ENCODE peak calls at places on chromosomes 5 and 9, in eight cellular contexts. O, U, G, D, B, M, W and S are unnamed samples.

GRCh38 chr9:89668216-89668867 is 63.5 kb downstream of the GADD45G start:
- DNase-seq in O (no peak), U (no peak), G (no peak), D (no peak), B (no peak), M (no peak), W (no peak), S (peak)

GRCh38 chr5:41402845-41403244 is 107.6 kb downstream of the PLCXD3 start:
- DNase-seq in O (no peak), U (no peak), G (no peak), D (no peak), B (no peak), M (no peak), W (no peak), S (no peak)

GRCh38 chr5:160619381-160619780 is 197.7 kb downstream of the PTTG1 start:
- DNase-seq in O (no peak), U (no peak), G (no peak), D (no peak), B (no peak), M (no peak), W (no peak), S (no peak)

GRCh38 chr5:61599370-61600140 is 267.5 kb downstream of the ZSWIM6 start:
- DNase-seq in O (no peak), U (no peak), G (peak), D (peak), B (peak), M (peak), W (no peak), S (no peak)

GRCh38 chr5:60395712-60396329 is 304.1 kb downstream of the DEPDC1B start:
- DNase-seq in O (no peak), U (no peak), G (no peak), D (no peak), B (no peak), M (no peak), W (no peak), S (no peak)

GRCh38 chr9:95980262-95981125 is 105.0 kb downstream of the ERCC6L2 start:
- DNase-seq in O (no peak), U (no peak), G (no peak), D (no peak), B (peak), M (no peak), W (no peak), S (no peak)

GRCh38 chr5:142981886-142982820 is 212.0 kb downstream of the ARHGAP26 start:
- DNase-seq in O (no peak), U (peak), G (peak), D (peak), B (peak), M (peak), W (no peak), S (peak)

GRCh38 chr5:156411957-156412356 is 85.0 kb downstream of the SGCD start:
- DNase-seq in O (no peak), U (no peak), G (no peak), D (no peak), B (no peak), M (no peak), W (no peak), S (no peak)

GRCh38 chr9:20580673-20581072 is 41.6 kb downstream of the MLLT3 start:
- DNase-seq in O (no peak), U (no peak), G (no peak), D (no peak), B (no peak), M (no peak), W (no peak), S (no peak)

GRCh38 chr9:18596920-18597319 is 123.0 kb downstream of the ADAMTSL1 start:
- DNase-seq in O (no peak), U (no peak), G (no peak), D (no peak), B (peak), M (no peak), W (no peak), S (no peak)

GRCh38 chr5:170554566-170555267 is 50.9 kb downstream of the KCNIP1 start:
- DNase-seq in O (no peak), U (no peak), G (no peak), D (peak), B (no peak), M (peak), W (no peak), S (no peak)

GRCh38 chr5:67085616-67086015 is 111.0 kb downstream of the CD180 start:
- DNase-seq in O (no peak), U (no peak), G (no peak), D (no peak), B (no peak), M (no peak), W (no peak), S (no peak)

GRCh38 chr5:53180971-53181370 is 71.4 kb upstream of the MOCS2 start:
- DNase-seq in O (no peak), U (no peak), G (no peak), D (no peak), B (no peak), M (no peak), W (no peak), S (no peak)

GRCh38 chr5:58042933-58043606 is 416.8 kb downstream of the PLK2 start:
- DNase-seq in O (no peak), U (no peak), G (no peak), D (peak), B (peak), M (no peak), W (no peak), S (no peak)

GRCh38 chr5:65828507-65828906 is 97.9 kb upstream of the ERBIN start:
- DNase-seq in O (no peak), U (no peak), G (no peak), D (no peak), B (peak), M (no peak), W (no peak), S (no peak)

GRCh38 chr5:137730331-137730730 is 5.6 kb downstream of the KLHL3 start:
- DNase-seq in O (no peak), U (no peak), G (no peak), D (peak), B (peak), M (no peak), W (no peak), S (no peak)

GRCh38 chr9:129987047-129987446 is 55.9 kb downstream of the FNBP1 start:
- DNase-seq in O (no peak), U (no peak), G (no peak), D (no peak), B (no peak), M (no peak), W (no peak), S (no peak)

GRCh38 chr5:44275908-44276307 is 113.3 kb downstream of the FGF10 start:
- DNase-seq in O (no peak), U (no peak), G (no peak), D (no peak), B (no peak), M (no peak), W (no peak), S (no peak)

GRCh38 chr5:72920690-72921089 is 35.2 kb upstream of the FCHO2 start:
- DNase-seq in O (no peak), U (no peak), G (no peak), D (no peak), B (peak), M (no peak), W (peak), S (no peak)

GRCh38 chr9:114289571-114290481 is 33.1 kb upstream of the ORM1 start:
- DNase-seq in O (no peak), U (no peak), G (no peak), D (no peak), B (no peak), M (no peak), W (no peak), S (no peak)

GRCh38 chr9:137918331-137919094 is 40.9 kb downstream of the CACNA1B start:
- DNase-seq in O (no peak), U (no peak), G (no peak), D (no peak), B (no peak), M (no peak), W (no peak), S (no peak)

GRCh38 chr9:129962376-129962765 is 80.6 kb downstream of the FNBP1 start:
- DNase-seq in O (no peak), U (no peak), G (no peak), D (no peak), B (no peak), M (no peak), W (no peak), S (no peak)

GRCh38 chr9:94480205-94480604 is 74.7 kb upstream of the PCAT7 start:
- DNase-seq in O (no peak), U (no peak), G (no peak), D (no peak), B (no peak), M (no peak), W (no peak), S (no peak)

GRCh38 chr5:145562931-145563330 is 272.2 kb downstream of the PRELID2 start:
- DNase-seq in O (no peak), U (no peak), G (no peak), D (peak), B (no peak), M (no peak), W (no peak), S (no peak)

GRCh38 chr9:115930472-115930871 is 223.1 kb upstream of the PAPPA start:
- DNase-seq in O (no peak), U (no peak), G (no peak), D (no peak), B (no peak), M (no peak), W (no peak), S (no peak)

GRCh38 chr9:129069128-129069824 is 11.6 kb upstream of the DOLPP1 start:
- DNase-seq in O (no peak), U (peak), G (peak), D (no peak), B (no peak), M (peak), W (no peak), S (peak)

GRCh38 chr9:98101868-98102273 is 17.2 kb downstream of the TRIM14 start:
- DNase-seq in O (peak), U (no peak), G (no peak), D (no peak), B (no peak), M (peak), W (peak), S (peak)